ENCODE peak calls at places on chromosomes 12 and 14, in eight cellular contexts. X, F, R, Z, T, P, G and U are unnamed samples.

GRCh38 chr12:89472508-89472907 is 52.1 kb downstream of the GALNT4 start:
- DNase-seq in P (no peak), R (no peak), G (no peak), F (no peak), Z (no peak), X (no peak), T (no peak), U (no peak)

GRCh38 chr14:105120056-105120455 is 48.5 kb downstream of the JAG2 start:
- DNase-seq in R (no peak), P (no peak), Z (no peak), T (no peak), F (no peak), X (no peak), G (no peak), U (no peak)

GRCh38 chr12:131353826-131354225 is 357.1 kb upstream of the SFSWAP start:
- DNase-seq in T (no peak), P (no peak), G (no peak), X (no peak), F (no peak), Z (no peak), R (no peak), U (no peak)

GRCh38 chr14:68675233-68675577 is 117.7 kb downstream of the ZFP36L1 start:
- DNase-seq in G (no peak), R (peak; percentile 55), Z (no peak), T (no peak), F (no peak), X (no peak), P (no peak), U (no peak)

GRCh38 chr12:42725839-42726238 is 136.3 kb upstream of the PRICKLE1 start:
- DNase-seq in X (no peak), G (no peak), T (no peak), F (peak; percentile 83), R (peak; percentile 64), P (no peak), Z (no peak), U (no peak)

GRCh38 chr12:3119745-3120660 is 42.8 kb downstream of the TSPAN9 start:
- DNase-seq in X (no peak), T (peak; percentile 82), R (no peak), G (no peak), P (no peak), F (peak; percentile 59), Z (no peak), U (no peak)

GRCh38 chr14:101821528-101821927 is 60.0 kb downstream of the PPP2R5C start:
- DNase-seq in P (peak; percentile 60), Z (no peak), G (no peak), F (no peak), R (no peak), X (peak; percentile 65), T (no peak), U (no peak)

GRCh38 chr12:96242597-96242996 is 48.4 kb downstream of the ELK3 start:
- DNase-seq in G (no peak), F (no peak), P (no peak), R (no peak), Z (no peak), T (no peak), X (no peak), U (no peak)

GRCh38 chr14:90381011-90381790 is 15.6 kb upstream of the CALM1 start:
- DNase-seq in R (no peak), P (no peak), T (peak; percentile 82), G (no peak), F (no peak), Z (no peak), X (no peak), U (no peak)

GRCh38 chr12:47164730-47165439 is 85.1 kb upstream of the AMIGO2 start:
- DNase-seq in Z (no peak), X (no peak), G (no peak), F (peak; percentile 77), R (no peak), T (no peak), P (no peak), U (no peak)

GRCh38 chr12:22360772-22361171 is 26.3 kb upstream of the ST8SIA1 start:
- DNase-seq in X (no peak), G (no peak), P (no peak), R (no peak), T (no peak), F (no peak), Z (no peak), U (no peak)

GRCh38 chr12:104280111-104280510 is 23.4 kb upstream of the EID3 start:
- DNase-seq in Z (peak; percentile 36), X (no peak), R (no peak), P (no peak), F (no peak), G (no peak), T (no peak), U (no peak)

GRCh38 chr12:26813812-26814211 is 19.2 kb downstream of the ITPR2 start:
- DNase-seq in R (no peak), T (no peak), F (no peak), Z (no peak), X (no peak), P (no peak), G (no peak), U (no peak)

GRCh38 chr12:100545092-100545491 is 28.4 kb upstream of the GAS2L3 start:
- DNase-seq in G (no peak), F (no peak), R (no peak), Z (no peak), P (no peak), T (no peak), X (no peak), U (no peak)

GRCh38 chr12:29238822-29239291 is 89.8 kb downstream of the FAR2 start:
- DNase-seq in P (no peak), G (no peak), T (no peak), Z (no peak), F (no peak), R (peak; percentile 91), X (no peak), U (no peak)

GRCh38 chr12:80192087-80192486 is 92.8 kb downstream of the OTOGL start:
- DNase-seq in F (no peak), P (no peak), T (no peak), R (no peak), G (no peak), Z (no peak), X (no peak), U (no peak)

GRCh38 chr12:55847603-55848329 is 5.0 kb upstream of the MMP19 start:
- DNase-seq in F (peak; percentile 96), P (no peak), T (peak; percentile 94), G (no peak), R (peak; percentile 94), X (no peak), Z (no peak), U (no peak)

GRCh38 chr14:105394714-105395537 is 3.4 kb upstream of the TEX22 start:
- DNase-seq in G (no peak), X (no peak), R (no peak), T (peak; percentile 51), Z (no peak), F (no peak), P (no peak), U (no peak)

GRCh38 chr14:105483300-105484068 is 3.2 kb upstream of the CRIP1 start:
- DNase-seq in T (no peak), P (no peak), F (no peak), Z (no peak), X (no peak), R (no peak), G (no peak), U (no peak)

GRCh38 chr12:96404683-96405082 is 4.4 kb upstream of the CDK17 start:
- DNase-seq in R (no peak), X (no peak), F (no peak), G (no peak), Z (no peak), P (no peak), T (no peak), U (no peak)